ENCODE peak calls at places on chromosome 13, in four cellular contexts. P is Kasumi-1; G is mucosa of descending colon; H is activated CD4-positive, alpha-beta T cell treated with anti-CD3 and anti-CD28 coated beads, Interleukin-2, amount 50 U/mL, for 1 hour. L is an unnamed sample.

GRCh38 chr13:42633495-42633894 is 59.5 kb downstream of the TNFSF11 start:
- DNase-seq in G (no peak), P (no peak), H (no peak), L (no peak)

GRCh38 chr13:46893820-46894533 is 2.9 kb downstream of the HTR2A start:
- DNase-seq in G (peak), H (peak), P (peak), L (peak)

GRCh38 chr13:22455036-22455435 is 725.7 kb upstream of the SGCG start:
- DNase-seq in P (no peak), H (no peak), G (no peak), L (no peak)

GRCh38 chr13:25675060-25675459 is 303.3 kb downstream of the ATP8A2 start:
- DNase-seq in P (no peak), H (no peak), G (no peak), L (no peak)

GRCh38 chr13:62123409-62123808 is 707.8 kb upstream of the PCDH20 start:
- DNase-seq in H (no peak), G (no peak), P (no peak), L (no peak)

GRCh38 chr13:100544866-100545683 is 43.5 kb downstream of the GGACT start:
- DNase-seq in H (no peak), P (no peak), G (no peak), L (peak)

GRCh38 chr13:38477676-38478075 is 128.0 kb downstream of the UFM1 start:
- DNase-seq in G (no peak), H (no peak), P (no peak), L (no peak)

GRCh38 chr13:106530907-106531520 is 4.4 kb downstream of the EFNB2 start:
- DNase-seq in G (no peak), H (no peak), P (no peak), L (no peak)

GRCh38 chr13:36814465-36814864 is 4.6 kb upstream of the RFXAP start:
- DNase-seq in P (peak), G (no peak), H (no peak), L (no peak)

GRCh38 chr13:48801255-48801654 is 147.5 kb downstream of the CYSLTR2 start:
- DNase-seq in G (no peak), P (no peak), H (no peak), L (no peak)

GRCh38 chr13:43303040-43303729 is 279.8 kb downstream of the DNAJC15 start:
- DNase-seq in P (peak), G (peak), H (no peak), L (no peak)

GRCh38 chr13:98284677-98285076 is 107.6 kb upstream of the RNF113B start:
- DNase-seq in G (no peak), H (no peak), P (no peak), L (no peak)

GRCh38 chr13:59103004-59103768 is 1060.5 kb downstream of the DIAPH3 start:
- DNase-seq in P (no peak), G (no peak), H (no peak), L (no peak)

GRCh38 chr13:92984151-92984550 is 242.5 kb upstream of the GPC6 start:
- DNase-seq in P (no peak), H (no peak), G (no peak), L (no peak)

GRCh38 chr13:97282705-97283104 is 60.6 kb downstream of the MBNL2 start:
- DNase-seq in P (no peak), G (no peak), H (no peak), L (no peak)

GRCh38 chr13:28337196-28338045 is 157.5 kb downstream of the FLT1 start:
- DNase-seq in G (no peak), P (no peak), H (no peak), L (no peak)

GRCh38 chr13:113400621-113401451 is 36.9 kb upstream of the GRTP1 start:
- DNase-seq in P (peak), H (no peak), G (no peak), L (peak)

GRCh38 chr13:79346300-79346914 is 59.6 kb downstream of the RBM26 start:
- DNase-seq in G (no peak), H (no peak), P (no peak), L (no peak)

GRCh38 chr13:111317042-111317550 is 3.3 kb upstream of the TEX29 start:
- DNase-seq in P (no peak), G (no peak), H (no peak), L (no peak)

GRCh38 chr13:39540929-39541605 is 61.9 kb downstream of the LHFPL6 start:
- DNase-seq in G (no peak), P (no peak), H (no peak), L (no peak)

GRCh38 chr13:30730526-30730925 is 4.8 kb upstream of the ALOX5AP start:
- DNase-seq in H (no peak), P (no peak), G (no peak), L (no peak)

GRCh38 chr13:114142640-114143490 is 10.4 kb upstream of the RASA3 start:
- DNase-seq in P (no peak), G (peak), H (peak), L (no peak)

GRCh38 chr13:26425439-26426358 is 131.8 kb upstream of the WASF3 start:
- DNase-seq in G (peak), P (no peak), H (no peak), L (no peak)

GRCh38 chr13:102769679-102770078 is 3.9 kb downstream of the TEX30 start:
- DNase-seq in G (no peak), H (no peak), P (no peak), L (no peak)

GRCh38 chr13:39306639-39307589 is 268.7 kb downstream of the NHLRC3 start:
- DNase-seq in P (no peak), G (no peak), H (no peak), L (no peak)

GRCh38 chr13:112143753-112144615 is 77.0 kb downstream of the SOX1 start:
- DNase-seq in P (no peak), G (no peak), H (no peak), L (peak)

L was measured in mesenteric fat pad.